ENCODE peak calls at places on chromosome 1, in four cellular contexts. One of them, this sample, is unnamed.

GRCh38 chr1:39955547-39956539 is 898 bp downstream of the MFSD2A start:
- DNase-seq in heart left ventricle: no peak
- DNase-seq in spleen: no peak
- DNase-seq in GM23248: peak; percentile 84
- DNase-seq in this sample: no peak

GRCh38 chr1:24725209-24725651 is 20.0 kb upstream of the CLIC4 start:
- DNase-seq in heart left ventricle: no peak
- DNase-seq in spleen: no peak
- DNase-seq in GM23248: peak; percentile 43
- DNase-seq in this sample: no peak

GRCh38 chr1:203306089-203306969 is 1.0 kb downstream of the BTG2 start:
- DNase-seq in heart left ventricle: peak; percentile 93
- DNase-seq in spleen: peak; percentile 88
- DNase-seq in GM23248: peak; percentile 70
- DNase-seq in this sample: peak; percentile 94

GRCh38 chr1:164753521-164754077 is 194.6 kb downstream of the PBX1 start:
- DNase-seq in heart left ventricle: no peak
- DNase-seq in spleen: no peak
- DNase-seq in GM23248: peak; percentile 51
- DNase-seq in this sample: no peak

GRCh38 chr1:223531742-223532341 is 133.7 kb downstream of the CAPN8 start:
- DNase-seq in heart left ventricle: peak; percentile 10
- DNase-seq in spleen: no peak
- DNase-seq in GM23248: peak; percentile 49
- DNase-seq in this sample: no peak

GRCh38 chr1:6438047-6438525 is 13.5 kb downstream of the ESPN start:
- DNase-seq in heart left ventricle: no peak
- DNase-seq in spleen: peak; percentile 85
- DNase-seq in GM23248: peak; percentile 53
- DNase-seq in this sample: peak; percentile 82

GRCh38 chr1:21886486-21887215 is 50.5 kb downstream of the HSPG2 start:
- DNase-seq in heart left ventricle: no peak
- DNase-seq in spleen: no peak
- DNase-seq in GM23248: no peak
- DNase-seq in this sample: no peak

GRCh38 chr1:203778789-203779188 is 13.8 kb downstream of the LAX1 start:
- DNase-seq in heart left ventricle: no peak
- DNase-seq in spleen: no peak
- DNase-seq in GM23248: no peak
- DNase-seq in this sample: no peak

GRCh38 chr1:12001249-12001917 is 17.9 kb upstream of the MIIP start:
- DNase-seq in heart left ventricle: no peak
- DNase-seq in spleen: no peak
- DNase-seq in GM23248: peak; percentile 68
- DNase-seq in this sample: no peak

GRCh38 chr1:94892604-94893280 is 34.2 kb downstream of the CNN3 start:
- DNase-seq in heart left ventricle: no peak
- DNase-seq in spleen: no peak
- DNase-seq in GM23248: no peak
- DNase-seq in this sample: no peak

GRCh38 chr1:4265836-4266235 is 365.8 kb upstream of the C1orf174 start:
- DNase-seq in heart left ventricle: no peak
- DNase-seq in spleen: no peak
- DNase-seq in GM23248: no peak
- DNase-seq in this sample: no peak

GRCh38 chr1:19569786-19570185 is 74.3 kb upstream of the NBL1 start:
- DNase-seq in heart left ventricle: no peak
- DNase-seq in spleen: no peak
- DNase-seq in GM23248: no peak
- DNase-seq in this sample: no peak

GRCh38 chr1:22290157-22290556 is 147.3 kb upstream of the WNT4 start:
- DNase-seq in heart left ventricle: no peak
- DNase-seq in spleen: no peak
- DNase-seq in GM23248: no peak
- DNase-seq in this sample: peak; percentile 16

GRCh38 chr1:64268653-64269557 is 65.5 kb downstream of the UBE2U start:
- DNase-seq in heart left ventricle: peak; percentile 68
- DNase-seq in spleen: no peak
- DNase-seq in GM23248: peak; percentile 87
- DNase-seq in this sample: no peak

GRCh38 chr1:27203946-27204345 is 30.5 kb upstream of the WDTC1 start:
- DNase-seq in heart left ventricle: no peak
- DNase-seq in spleen: no peak
- DNase-seq in GM23248: peak; percentile 56
- DNase-seq in this sample: no peak

GRCh38 chr1:19096036-19096833 is 113.8 kb downstream of the UBR4 start:
- DNase-seq in heart left ventricle: peak; percentile 47
- DNase-seq in spleen: no peak
- DNase-seq in GM23248: peak; percentile 37
- DNase-seq in this sample: no peak

GRCh38 chr1:231778009-231778719 is 151.6 kb downstream of the DISC1 start:
- DNase-seq in heart left ventricle: peak; percentile 49
- DNase-seq in spleen: no peak
- DNase-seq in GM23248: peak; percentile 25
- DNase-seq in this sample: no peak

GRCh38 chr1:52191395-52191965 is 49.6 kb downstream of the ZFYVE9 start:
- DNase-seq in heart left ventricle: no peak
- DNase-seq in spleen: no peak
- DNase-seq in GM23248: peak; percentile 12
- DNase-seq in this sample: no peak

GRCh38 chr1:182784556-182785171 is 4.9 kb upstream of the NPL start:
- DNase-seq in heart left ventricle: no peak
- DNase-seq in spleen: no peak
- DNase-seq in GM23248: peak; percentile 77
- DNase-seq in this sample: no peak

GRCh38 chr1:88890790-88891317 is 513 bp downstream of the GTF2B start:
- DNase-seq in heart left ventricle: no peak
- DNase-seq in spleen: no peak
- DNase-seq in GM23248: peak; percentile 73
- DNase-seq in this sample: no peak

GRCh38 chr1:33274446-33274845 is 18.2 kb downstream of the ZNF362 start:
- DNase-seq in heart left ventricle: no peak
- DNase-seq in spleen: no peak
- DNase-seq in GM23248: no peak
- DNase-seq in this sample: no peak

GRCh38 chr1:16617101-16617727 is 3.9 kb upstream of the NBPF1 start:
- DNase-seq in heart left ventricle: peak; percentile 10
- DNase-seq in spleen: peak; percentile 79
- DNase-seq in GM23248: no peak
- DNase-seq in this sample: peak; percentile 80

GRCh38 chr1:158931055-158931737 is at the start of gene PYHIN1:
- DNase-seq in heart left ventricle: no peak
- DNase-seq in spleen: no peak
- DNase-seq in GM23248: no peak
- DNase-seq in this sample: no peak

GRCh38 chr1:115340879-115341278 is 2.8 kb upstream of the NGF start:
- DNase-seq in heart left ventricle: peak; percentile 37
- DNase-seq in spleen: no peak
- DNase-seq in GM23248: no peak
- DNase-seq in this sample: no peak

GRCh38 chr1:30049748-30050147 is 673.6 kb downstream of the MATN1 start:
- DNase-seq in heart left ventricle: no peak
- DNase-seq in spleen: peak; percentile 4
- DNase-seq in GM23248: no peak
- DNase-seq in this sample: no peak

GRCh38 chr1:202964755-202965440 is 2.2 kb downstream of the CYB5R1 start:
- DNase-seq in heart left ventricle: peak; percentile 63
- DNase-seq in spleen: no peak
- DNase-seq in GM23248: no peak
- DNase-seq in this sample: no peak

GRCh38 chr1:200180821-200181220 is 153.3 kb downstream of the NR5A2 start:
- DNase-seq in heart left ventricle: peak; percentile 11
- DNase-seq in spleen: no peak
- DNase-seq in GM23248: peak; percentile 86
- DNase-seq in this sample: no peak

GRCh38 chr1:94783342-94784264 is 36.6 kb upstream of the SLC44A3 start:
- DNase-seq in heart left ventricle: peak; percentile 53
- DNase-seq in spleen: no peak
- DNase-seq in GM23248: peak; percentile 95
- DNase-seq in this sample: peak; percentile 92

GRCh38 chr1:112701227-112702066 is 5.5 kb downstream of the RHOC start:
- DNase-seq in heart left ventricle: no peak
- DNase-seq in spleen: peak; percentile 77
- DNase-seq in GM23248: no peak
- DNase-seq in this sample: peak; percentile 82
- H3K4me3 ChIP-seq in heart left ventricle: no peak overlapping the region
- H3K4me3 ChIP-seq in spleen: no peak overlapping the region
- H3K4me3 ChIP-seq in GM23248: no peak overlapping the region
- H3K4me3 ChIP-seq in this sample: no peak overlapping the region

GRCh38 chr1:157819215-157819614 is 705 bp downstream of the FCRL1 start:
- DNase-seq in heart left ventricle: no peak
- DNase-seq in spleen: no peak
- DNase-seq in GM23248: no peak
- DNase-seq in this sample: no peak

GRCh38 chr1:157813269-157813668 is 6.7 kb downstream of the FCRL1 start:
- DNase-seq in heart left ventricle: no peak
- DNase-seq in spleen: no peak
- DNase-seq in GM23248: no peak
- DNase-seq in this sample: no peak
- H3K9me3 ChIP-seq in heart left ventricle: peaks cover 27% of the 10 kb centered on the region
- H3K9me3 ChIP-seq in spleen: no peaks in the 10 kb centered on the region
- H3K9me3 ChIP-seq in GM23248: no peaks in the 10 kb centered on the region
- H3K9me3 ChIP-seq in this sample: no peaks in the 10 kb centered on the region

GRCh38 chr1:167644551-167644950 is 14.5 kb downstream of the RCSD1 start:
- DNase-seq in heart left ventricle: no peak
- DNase-seq in spleen: no peak
- DNase-seq in GM23248: no peak
- DNase-seq in this sample: no peak
- H3K4me1 ChIP-seq in heart left ventricle: peaks cover 62% of the 10 kb centered on the region
- H3K4me1 ChIP-seq in spleen: peaks cover 100% of the 10 kb centered on the region
- H3K4me1 ChIP-seq in GM23248: no peaks in the 10 kb centered on the region
- H3K4me1 ChIP-seq in this sample: peaks cover 4% of the 10 kb centered on the region

GRCh38 chr1:44801491-44802305 is 1.5 kb downstream of the PLK3 start:
- DNase-seq in heart left ventricle: no peak
- DNase-seq in spleen: peak; percentile 84
- DNase-seq in GM23248: peak; percentile 59
- DNase-seq in this sample: peak; percentile 81

GRCh38 chr1:44803312-44804095 is 3.3 kb downstream of the PLK3 start:
- DNase-seq in heart left ventricle: no peak
- DNase-seq in spleen: peak; percentile 72
- DNase-seq in GM23248: peak; percentile 57
- DNase-seq in this sample: peak; percentile 63

GRCh38 chr1:44799770-44800584 is at the start of gene PLK3:
- DNase-seq in heart left ventricle: peak; percentile 99
- DNase-seq in spleen: peak; percentile 100
- DNase-seq in GM23248: peak; percentile 99
- DNase-seq in this sample: peak; percentile 99

GRCh38 chr1:44803062-44803311 is 2.8 kb downstream of the PLK3 start:
- DNase-seq in heart left ventricle: no peak
- DNase-seq in spleen: no peak
- DNase-seq in GM23248: no peak
- DNase-seq in this sample: no peak

GRCh38 chr1:44802306-44803061 is 2.3 kb downstream of the PLK3 start:
- DNase-seq in heart left ventricle: no peak
- DNase-seq in spleen: peak; percentile 79
- DNase-seq in GM23248: no peak
- DNase-seq in this sample: peak; percentile 74
- H3K4me3 ChIP-seq in heart left ventricle: peak overlapping the region; percentile 84
- H3K4me3 ChIP-seq in spleen: peak overlapping the region; percentile 68
- H3K4me3 ChIP-seq in GM23248: peak overlapping the region; percentile 99
- H3K4me3 ChIP-seq in this sample: peak overlapping the region; percentile 49

This sample was measured in kidney.